ENCODE peak calls at places on chromosome 16, in four cellular contexts. One of them, this sample, is unnamed.
A peak's percentile ranks its signal among the peaks of the same experiment; 100 is the strongest.

GRCh38 chr16:57069635-57070350 is 22.6 kb upstream of the CPNE2 start:
- DNase-seq in WERI-Rb-1: no peak
- DNase-seq in foreskin fibroblast: no peak
- DNase-seq in mammary epithelial cell: no peak
- DNase-seq in this sample: no peak

GRCh38 chr16:75280331-75280804 is 28.9 kb upstream of the BCAR1 start:
- DNase-seq in WERI-Rb-1: no peak
- DNase-seq in foreskin fibroblast: no peak
- DNase-seq in mammary epithelial cell: peak; percentile 48
- DNase-seq in this sample: no peak

GRCh38 chr16:87956169-87956770 is 5.0 kb downstream of the BANP start:
- DNase-seq in WERI-Rb-1: no peak
- DNase-seq in foreskin fibroblast: peak; percentile 82
- DNase-seq in mammary epithelial cell: no peak
- DNase-seq in this sample: no peak

GRCh38 chr16:17251496-17251895 is 219.3 kb downstream of the XYLT1 start:
- DNase-seq in WERI-Rb-1: no peak
- DNase-seq in foreskin fibroblast: no peak
- DNase-seq in mammary epithelial cell: no peak
- DNase-seq in this sample: no peak

GRCh38 chr16:66520406-66521194 is 29.3 kb downstream of the TK2 start:
- DNase-seq in WERI-Rb-1: no peak
- DNase-seq in foreskin fibroblast: no peak
- DNase-seq in mammary epithelial cell: no peak
- DNase-seq in this sample: no peak

GRCh38 chr16:88430524-88431446 is 22.3 kb upstream of the ZFPM1 start:
- DNase-seq in WERI-Rb-1: no peak
- DNase-seq in foreskin fibroblast: peak; percentile 57
- DNase-seq in mammary epithelial cell: no peak
- DNase-seq in this sample: no peak

GRCh38 chr16:35102780-35103403 is 1643.5 kb downstream of the TP53TG3F start:
- DNase-seq in WERI-Rb-1: peak; percentile 48
- DNase-seq in foreskin fibroblast: no peak
- DNase-seq in mammary epithelial cell: no peak
- DNase-seq in this sample: no peak

GRCh38 chr16:30764086-30764485 is 2.0 kb downstream of the RNF40 start:
- DNase-seq in WERI-Rb-1: no peak
- DNase-seq in foreskin fibroblast: no peak
- DNase-seq in mammary epithelial cell: no peak
- DNase-seq in this sample: no peak

GRCh38 chr16:69932228-69932627 is 18.9 kb upstream of the CLEC18A start:
- DNase-seq in WERI-Rb-1: no peak
- DNase-seq in foreskin fibroblast: no peak
- DNase-seq in mammary epithelial cell: no peak
- DNase-seq in this sample: no peak

GRCh38 chr16:17246974-17247718 is 223.6 kb downstream of the XYLT1 start:
- DNase-seq in WERI-Rb-1: no peak
- DNase-seq in foreskin fibroblast: no peak
- DNase-seq in mammary epithelial cell: no peak
- DNase-seq in this sample: no peak

GRCh38 chr16:85187002-85187401 is 74.7 kb upstream of the CIBAR2 start:
- DNase-seq in WERI-Rb-1: no peak
- DNase-seq in foreskin fibroblast: peak; percentile 84
- DNase-seq in mammary epithelial cell: no peak
- DNase-seq in this sample: peak; percentile 76

GRCh38 chr16:64092284-64092683 is 1029.6 kb downstream of the CDH11 start:
- DNase-seq in WERI-Rb-1: no peak
- DNase-seq in foreskin fibroblast: peak; percentile 42
- DNase-seq in mammary epithelial cell: peak; percentile 43
- DNase-seq in this sample: no peak

GRCh38 chr16:85569615-85570212 is 43.4 kb upstream of the GSE1 start:
- DNase-seq in WERI-Rb-1: no peak
- DNase-seq in foreskin fibroblast: no peak
- DNase-seq in mammary epithelial cell: peak; percentile 27
- DNase-seq in this sample: no peak

GRCh38 chr16:2196162-2196980 is at the start of gene CASKIN1:
- DNase-seq in WERI-Rb-1: no peak
- DNase-seq in foreskin fibroblast: peak; percentile 55
- DNase-seq in mammary epithelial cell: no peak
- DNase-seq in this sample: peak; percentile 55

GRCh38 chr16:4693956-4694663 is 748 bp downstream of the NUDT16L1 start:
- DNase-seq in WERI-Rb-1: peak; percentile 39
- DNase-seq in foreskin fibroblast: peak; percentile 77
- DNase-seq in mammary epithelial cell: peak; percentile 29
- DNase-seq in this sample: peak; percentile 60

GRCh38 chr16:30351586-30352419 is 3.3 kb downstream of the CD2BP2 start:
- DNase-seq in WERI-Rb-1: no peak
- DNase-seq in foreskin fibroblast: peak; percentile 95
- DNase-seq in mammary epithelial cell: peak; percentile 37
- DNase-seq in this sample: no peak

GRCh38 chr16:11682655-11683096 is 14.4 kb downstream of the SNN start:
- DNase-seq in WERI-Rb-1: no peak
- DNase-seq in foreskin fibroblast: peak; percentile 82
- DNase-seq in mammary epithelial cell: peak; percentile 88
- DNase-seq in this sample: no peak

GRCh38 chr16:3017806-3018506 is at the start of gene CLDN6:
- DNase-seq in WERI-Rb-1: no peak
- DNase-seq in foreskin fibroblast: no peak
- DNase-seq in mammary epithelial cell: no peak
- DNase-seq in this sample: peak; percentile 68

GRCh38 chr16:77191259-77191969 is 424 bp downstream of the MON1B start:
- DNase-seq in WERI-Rb-1: no peak
- DNase-seq in foreskin fibroblast: peak; percentile 33
- DNase-seq in mammary epithelial cell: no peak
- DNase-seq in this sample: no peak

GRCh38 chr16:57979006-57979585 is 8.2 kb upstream of the CNGB1 start:
- DNase-seq in WERI-Rb-1: peak; percentile 71
- DNase-seq in foreskin fibroblast: no peak
- DNase-seq in mammary epithelial cell: no peak
- DNase-seq in this sample: no peak

GRCh38 chr16:57842606-57843005 is 40.3 kb upstream of the KIFC3 start:
- DNase-seq in WERI-Rb-1: no peak
- DNase-seq in foreskin fibroblast: no peak
- DNase-seq in mammary epithelial cell: no peak
- DNase-seq in this sample: no peak

DNA sequence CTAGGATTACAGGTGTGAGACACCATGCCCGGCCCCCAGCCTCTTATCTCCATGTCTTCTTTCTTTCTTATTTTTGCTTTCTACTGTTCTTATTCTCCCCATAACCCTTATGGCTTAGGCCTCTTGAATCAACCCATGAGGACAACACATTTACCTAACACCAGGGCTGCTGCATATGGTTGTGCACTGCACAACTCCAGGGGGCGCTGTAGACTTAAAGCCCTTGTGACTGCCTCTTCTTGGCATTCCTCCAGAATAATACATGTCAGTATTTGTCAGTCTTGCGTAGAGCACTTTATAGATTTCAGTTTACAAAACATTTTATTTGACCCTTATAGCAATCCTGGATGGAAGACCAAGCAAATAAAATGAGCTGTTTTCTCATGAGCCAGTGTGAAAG is 225.0 kb upstream of the SALL1 start:
- DNase-seq in WERI-Rb-1: no peak
- DNase-seq in foreskin fibroblast: no peak
- DNase-seq in mammary epithelial cell: no peak
- DNase-seq in this sample: no peak
- TF ChIP-seq CTCF in WERI-Rb-1: peak; percentile 21
- TF ChIP-seq CTCF in foreskin fibroblast: no peak
- TF ChIP-seq CTCF in mammary epithelial cell: no peak
- TF ChIP-seq CTCF in this sample: peak; percentile 10

GRCh38 chr16:7487896-7488295 is 155.3 kb downstream of the RBFOX1 start:
- DNase-seq in WERI-Rb-1: peak; percentile 85
- DNase-seq in foreskin fibroblast: no peak
- DNase-seq in mammary epithelial cell: no peak
- DNase-seq in this sample: no peak
- H3K4me3 ChIP-seq in WERI-Rb-1: no peak overlapping the region
- H3K4me3 ChIP-seq in foreskin fibroblast: no peak overlapping the region
- H3K4me3 ChIP-seq in mammary epithelial cell: no peak overlapping the region
- H3K4me3 ChIP-seq in this sample: no peak overlapping the region

GRCh38 chr16:79492036-79492435 is 108.5 kb downstream of the MAF start:
- DNase-seq in WERI-Rb-1: no peak
- DNase-seq in foreskin fibroblast: no peak
- DNase-seq in mammary epithelial cell: no peak
- DNase-seq in this sample: no peak
- TF ChIP-seq CTCF in WERI-Rb-1: no peak
- TF ChIP-seq CTCF in foreskin fibroblast: no peak
- TF ChIP-seq CTCF in mammary epithelial cell: no peak
- TF ChIP-seq CTCF in this sample: no peak

GRCh38 chr16:47493358-47494337 is 32.5 kb downstream of the PHKB start:
- DNase-seq in WERI-Rb-1: no peak
- DNase-seq in foreskin fibroblast: no peak
- DNase-seq in mammary epithelial cell: no peak
- DNase-seq in this sample: no peak
- H3K4me3 ChIP-seq in WERI-Rb-1: no peak overlapping the region
- H3K4me3 ChIP-seq in foreskin fibroblast: no peak overlapping the region
- H3K4me3 ChIP-seq in mammary epithelial cell: no peak overlapping the region
- H3K4me3 ChIP-seq in this sample: no peak overlapping the region

DNA sequence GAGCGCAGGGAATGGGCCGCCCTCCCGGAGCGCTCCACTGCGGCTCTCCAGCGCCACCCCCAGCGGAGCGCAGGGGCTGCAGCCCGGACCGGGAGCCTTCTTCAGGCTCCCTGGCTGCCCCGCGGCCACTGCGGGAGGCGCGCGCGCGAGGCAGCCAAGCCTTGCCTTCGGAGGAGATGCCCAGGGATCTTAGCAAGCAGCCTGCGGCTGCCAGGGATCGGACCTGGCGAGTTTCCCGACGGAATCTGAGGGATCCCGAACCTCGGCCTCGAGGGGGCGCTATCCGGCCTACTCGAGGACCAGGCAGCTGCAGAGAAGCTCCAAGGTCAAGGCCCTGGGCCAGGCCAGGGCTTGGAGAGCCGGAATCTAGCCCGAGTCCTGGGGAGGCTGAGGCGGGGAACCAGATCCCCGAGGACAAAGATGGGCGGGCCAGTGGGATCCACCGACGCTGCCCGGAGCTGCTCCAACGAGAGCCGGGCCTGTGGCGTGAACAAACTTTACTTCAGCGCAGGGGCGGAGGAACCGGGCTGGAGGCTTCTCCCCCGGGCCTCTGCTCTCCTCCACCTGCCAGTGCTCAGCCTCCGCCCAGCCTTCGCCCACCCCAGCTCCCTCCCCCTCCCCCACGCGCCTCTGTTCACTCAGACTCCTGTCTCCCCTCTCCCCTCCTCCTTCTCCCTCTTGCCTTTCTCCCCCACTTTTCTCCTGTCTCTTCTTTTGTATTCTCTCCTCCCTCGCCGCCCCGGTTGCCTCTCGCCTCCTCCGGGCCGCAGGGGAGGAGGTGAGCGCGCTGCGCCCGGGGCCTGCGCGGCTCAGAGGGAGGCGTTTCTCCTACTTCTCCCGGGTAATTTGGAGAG is at the start of gene IRX6:
- DNase-seq in WERI-Rb-1: peak; percentile 80
- DNase-seq in foreskin fibroblast: peak; percentile 6
- DNase-seq in mammary epithelial cell: peak; percentile 37
- DNase-seq in this sample: peak; percentile 73
- TF ChIP-seq CTCF in WERI-Rb-1: peak; percentile 67
- TF ChIP-seq CTCF in foreskin fibroblast: peak; percentile 37
- TF ChIP-seq CTCF in mammary epithelial cell: peak; percentile 37
- TF ChIP-seq CTCF in this sample: peak; percentile 72

DNA sequence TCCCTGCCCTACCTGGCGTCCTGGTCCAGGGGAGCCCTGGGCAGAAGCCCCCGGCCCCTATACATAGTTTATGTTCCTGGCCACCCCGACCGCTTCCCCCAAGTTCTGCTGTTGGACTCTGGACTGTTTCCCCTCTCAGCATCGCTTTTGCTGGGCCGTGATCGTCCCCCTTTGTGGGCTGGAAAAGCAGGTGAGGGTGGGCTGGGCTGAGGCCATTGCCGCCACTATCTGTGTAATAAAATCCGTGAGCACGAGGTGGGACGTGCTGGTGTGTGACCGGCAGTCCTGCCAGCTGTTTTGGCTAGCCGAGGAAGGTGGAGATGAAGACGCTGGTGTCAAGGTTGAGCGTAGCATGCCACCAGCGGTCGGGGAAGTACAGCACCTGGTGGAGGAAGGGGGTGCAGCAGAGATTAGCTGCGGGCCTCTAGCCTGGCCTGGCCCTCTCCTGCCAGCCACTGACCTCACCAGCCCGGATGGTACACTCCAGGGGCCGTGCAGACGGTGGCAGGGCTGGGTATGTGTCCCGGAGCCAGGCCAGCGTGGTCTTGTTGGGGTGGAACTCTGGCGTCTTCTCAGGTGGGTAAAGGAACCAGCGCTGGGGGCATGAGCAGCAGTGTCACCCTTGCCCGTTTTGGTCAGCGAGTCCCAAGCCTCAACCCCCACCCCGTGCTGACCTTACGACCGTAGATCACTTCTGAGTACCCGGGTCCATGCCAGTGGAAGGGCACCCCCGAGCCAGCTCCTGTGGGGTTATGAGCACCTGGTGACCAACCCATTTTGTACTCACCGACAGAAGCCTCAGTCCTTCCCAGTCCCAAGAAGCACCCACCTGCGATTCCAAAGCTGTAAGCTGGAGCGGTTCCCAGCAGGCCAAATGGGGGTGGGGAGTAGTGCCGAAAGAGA is 1.4 kb downstream of the JMJD8 start:
- DNase-seq in WERI-Rb-1: no peak
- DNase-seq in foreskin fibroblast: no peak
- DNase-seq in mammary epithelial cell: no peak
- DNase-seq in this sample: no peak
- H3K4me3 ChIP-seq in WERI-Rb-1: no peak overlapping the region
- H3K4me3 ChIP-seq in foreskin fibroblast: peak overlapping the region; percentile 59
- H3K4me3 ChIP-seq in mammary epithelial cell: peak overlapping the region; percentile 52
- H3K4me3 ChIP-seq in this sample: peak overlapping the region; percentile 69

GRCh38 chr16:67653131-67654068 is 6.7 kb downstream of the ACD start:
- DNase-seq in WERI-Rb-1: peak; percentile 68
- DNase-seq in foreskin fibroblast: peak; percentile 48
- DNase-seq in mammary epithelial cell: no peak
- DNase-seq in this sample: peak; percentile 74
- TF ChIP-seq CTCF in WERI-Rb-1: peak; percentile 46
- TF ChIP-seq CTCF in foreskin fibroblast: no peak
- TF ChIP-seq CTCF in mammary epithelial cell: peak; percentile 22
- TF ChIP-seq CTCF in this sample: peak; percentile 23